ENCODE peak calls at places on chromosomes 7 and 10, in nine cellular contexts. F is body of pancreas, A is NB4, K is stomach, L is A549, Q is ovary, M is IMR-90, S is GM12892, O is H54. J is an unnamed sample.

GRCh38 chr7:70569335-70569819 is 562.6 kb upstream of the GALNT17 start:
- DNase-seq in O (no peak), L (no peak), M (no peak), F (no peak), S (no peak), K (no peak), A (no peak), Q (no peak), J (peak; percentile 6)

GRCh38 chr7:102471791-102472125 is 7.0 kb downstream of the POLR2J start:
- DNase-seq in O (no peak), L (no peak), K (no peak), F (no peak), Q (peak; percentile 29), A (no peak), M (no peak), S (no peak), J (no peak)

GRCh38 chr10:70324341-70324861 is 40.6 kb upstream of the NPFFR1 start:
- DNase-seq in S (peak; percentile 42), M (no peak), O (no peak), K (no peak), Q (no peak), F (no peak), A (no peak), L (no peak), J (no peak)

GRCh38 chr10:7861509-7862120 is 43.3 kb downstream of the TAF3 start:
- DNase-seq in S (no peak), Q (no peak), K (no peak), A (no peak), L (peak; percentile 24), F (no peak), M (no peak), O (no peak), J (no peak)

GRCh38 chr7:2956526-2957368 is 86.9 kb downstream of the CARD11 start:
- DNase-seq in S (no peak), A (peak; percentile 84), O (peak; percentile 89), Q (no peak), L (peak; percentile 76), M (peak; percentile 67), F (no peak), K (no peak), J (peak; percentile 87)

GRCh38 chr7:74175270-74175803 is 1.2 kb downstream of the EIF4H start:
- DNase-seq in S (no peak), K (no peak), F (no peak), O (no peak), M (no peak), A (no peak), Q (no peak), L (no peak), J (peak; percentile 35)

GRCh38 chr7:18580945-18581344 is 85.4 kb downstream of the HDAC9 start:
- DNase-seq in K (no peak), S (no peak), L (no peak), Q (no peak), A (no peak), F (no peak), M (no peak), O (no peak), J (no peak)

GRCh38 chr10:75403144-75404022 is 1.8 kb upstream of the ZNF503 start:
- DNase-seq in L (peak; percentile 42), Q (peak; percentile 77), S (no peak), A (peak; percentile 48), F (peak; percentile 59), O (no peak), M (no peak), K (peak; percentile 63), J (no peak)

GRCh38 chr10:11406746-11407145 is 204.7 kb downstream of the USP6NL start:
- DNase-seq in F (no peak), K (no peak), L (no peak), A (no peak), S (no peak), O (no peak), Q (no peak), M (no peak), J (no peak)

GRCh38 chr10:132066186-132066585 is 440 bp downstream of the JAKMIP3 start:
- DNase-seq in M (no peak), Q (no peak), A (no peak), S (no peak), K (no peak), L (no peak), O (no peak), F (no peak), J (no peak)

GRCh38 chr10:101845903-101846302 is 2.3 kb upstream of the KCNIP2 start:
- DNase-seq in O (no peak), L (no peak), A (no peak), Q (no peak), K (no peak), M (no peak), S (no peak), F (no peak), J (no peak)

GRCh38 chr7:43076189-43076605 is 36.2 kb upstream of the HECW1 start:
- DNase-seq in F (no peak), M (peak; percentile 2), L (peak; percentile 5), K (no peak), A (no peak), Q (no peak), O (no peak), S (no peak), J (no peak)

GRCh38 chr7:94510582-94511456 is 1.2 kb downstream of the CASD1 start:
- DNase-seq in S (no peak), O (peak; percentile 40), M (peak; percentile 2), F (peak; percentile 60), K (peak; percentile 32), Q (peak; percentile 61), L (peak; percentile 54), A (peak; percentile 70), J (peak; percentile 61)

GRCh38 chr10:98030093-98030821 is at the start of gene CRTAC1:
- DNase-seq in M (no peak), F (peak; percentile 65), O (no peak), A (no peak), L (peak; percentile 32), Q (peak; percentile 57), K (peak; percentile 29), S (no peak), J (no peak)
- TF ChIP-seq POLR2A in M (no peak), F (peak; percentile 7), O (no peak), A (no peak), L (peak; percentile 26), Q (no peak), K (no peak), S (no peak), J (no peak)

GRCh38 chr7:96708872-96709271 is 774 bp downstream of the SEM1 start:
- DNase-seq in S (no peak), M (no peak), Q (no peak), O (no peak), L (peak; percentile 2), K (no peak), A (no peak), F (no peak), J (peak; percentile 67)

GRCh38 chr7:96710544-96710943 is 898 bp upstream of the SEM1 start:
- DNase-seq in M (no peak), O (no peak), L (no peak), Q (no peak), A (no peak), S (no peak), K (no peak), F (no peak), J (no peak)

GRCh38 chr7:96713037-96713436 is 3.4 kb upstream of the SEM1 start:
- DNase-seq in L (no peak), A (no peak), Q (no peak), K (no peak), O (no peak), S (no peak), M (no peak), F (no peak), J (no peak)

GRCh38 chr7:96707901-96708774 is 1.5 kb downstream of the SEM1 start:
- DNase-seq in A (no peak), M (no peak), O (no peak), L (no peak), S (no peak), Q (no peak), K (no peak), F (no peak), J (peak; percentile 30)

DNA sequence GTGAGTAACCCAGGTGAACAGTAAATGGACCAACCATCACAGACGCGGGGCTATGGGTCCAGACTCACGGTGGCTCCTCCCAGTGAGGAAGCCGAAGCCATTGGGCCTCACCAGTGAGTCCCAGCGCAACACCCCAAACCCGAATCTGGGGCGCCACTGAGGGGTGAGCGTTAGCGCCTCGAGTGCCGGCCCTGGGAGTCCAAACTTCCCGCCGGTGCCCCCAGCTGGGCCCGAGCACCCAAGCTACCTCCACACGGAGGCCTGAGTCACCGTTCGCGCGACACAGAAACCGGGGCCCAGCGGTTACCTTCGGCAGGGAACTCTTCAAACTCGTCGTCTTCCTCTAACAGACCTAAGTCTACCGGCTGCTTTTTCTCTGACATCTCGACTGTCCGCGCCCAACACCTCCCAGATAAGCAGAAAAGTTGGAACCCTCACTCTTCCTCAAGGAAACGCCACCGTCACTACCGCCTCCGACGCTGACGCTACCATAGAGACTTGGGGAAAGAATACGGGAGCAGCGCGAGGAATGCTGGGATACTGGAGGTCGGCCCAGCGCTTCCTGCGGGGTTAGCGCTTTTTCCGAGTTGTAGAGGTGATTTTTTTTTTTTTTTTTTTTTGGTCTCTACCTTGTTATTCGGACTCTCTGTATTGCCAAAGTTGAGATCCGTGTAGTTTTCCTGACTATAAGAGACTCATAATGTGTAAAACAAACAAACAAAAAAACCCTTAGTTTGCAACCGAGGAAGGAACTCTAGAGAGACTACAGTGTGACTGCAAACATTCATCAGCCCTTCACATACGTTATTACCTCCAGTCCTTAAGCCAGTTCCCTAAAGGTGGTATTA is at the start of gene SEM1:
- DNase-seq in A (peak; percentile 92), S (peak; percentile 29), O (peak; percentile 25), Q (peak; percentile 90), K (peak; percentile 85), M (peak; percentile 84), F (peak; percentile 85), L (peak; percentile 88), J (peak; percentile 88)
- TF ChIP-seq POLR2A in A (peak; percentile 56), S (peak; percentile 78), O (peak; percentile 71), Q (peak; percentile 51), K (no peak), M (peak; percentile 93), F (peak; percentile 86), L (peak; percentile 70), J (peak; percentile 79)

DNA sequence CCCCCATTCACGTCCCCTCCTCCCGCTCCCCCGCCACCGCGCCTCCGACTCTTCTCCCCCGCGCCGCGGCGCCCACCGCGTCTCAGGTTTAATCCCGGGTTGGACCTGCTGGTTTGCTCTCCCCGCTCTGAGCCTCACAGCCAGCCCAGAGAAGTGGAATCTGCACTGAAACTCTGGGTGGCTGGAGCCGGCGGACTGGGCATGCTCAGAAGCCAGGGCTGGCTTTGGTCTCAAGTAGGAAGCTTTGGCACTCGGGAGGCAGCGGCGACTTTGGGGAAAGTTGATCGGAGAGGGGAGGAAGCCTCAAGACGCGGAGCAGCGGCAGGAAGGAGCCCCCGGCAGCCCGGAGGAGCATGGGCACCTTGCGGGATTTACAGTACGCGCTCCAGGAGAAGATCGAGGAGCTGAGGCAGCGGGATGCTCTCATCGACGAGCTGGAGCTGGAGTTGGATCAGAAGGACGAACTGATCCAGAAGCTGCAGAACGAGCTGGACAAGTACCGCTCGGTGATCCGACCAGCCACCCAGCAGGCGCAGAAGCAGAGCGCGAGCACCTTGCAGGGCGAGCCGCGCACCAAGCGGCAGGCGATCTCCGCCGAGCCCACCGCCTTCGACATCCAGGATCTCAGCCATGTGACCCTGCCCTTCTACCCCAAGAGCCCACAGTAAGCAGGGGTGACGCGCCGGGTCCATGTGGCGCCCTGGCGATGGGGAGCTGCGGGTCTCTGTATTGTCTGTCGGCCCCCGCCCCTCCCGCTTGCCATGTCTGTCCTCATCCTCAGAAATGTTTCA is at the start of gene PRKG1:
- DNase-seq in S (peak; percentile 5), F (peak; percentile 81), M (peak; percentile 85), Q (peak; percentile 75), O (peak; percentile 63), K (peak; percentile 77), A (no peak), L (peak; percentile 41), J (no peak)
- TF ChIP-seq POLR2A in S (no peak), F (peak; percentile 43), M (peak; percentile 19), Q (peak; percentile 31), O (no peak), K (no peak), A (no peak), L (no peak), J (no peak)

GRCh38 chr10:69088801-69089501 is 1.0 kb downstream of the SRGN start:
- DNase-seq in Q (no peak), O (peak; percentile 56), M (peak; percentile 52), F (no peak), K (no peak), S (no peak), A (peak; percentile 89), L (peak; percentile 80), J (peak; percentile 86)
- TF ChIP-seq POLR2A in Q (no peak), O (no peak), M (no peak), F (no peak), K (no peak), S (peak; percentile 63), A (peak; percentile 63), L (no peak), J (no peak)